ENCODE peak calls at places on chromosomes 3 and 15, in five cellular contexts. H is mammary epithelial cell, D is GM12864, N is K562, O is fibroblast of pulmonary artery. L is an unnamed sample.

GRCh38 chr3:34008191-34008590 is 209.8 kb downstream of the PDCD6IP start:
- DNase-seq in O (peak), D (no peak), N (no peak), H (no peak), L (no peak)

GRCh38 chr3:31382856-31383255 is 149.9 kb upstream of the STT3B start:
- DNase-seq in D (no peak), O (no peak), N (no peak), H (no peak), L (peak)

GRCh38 chr3:193946945-193947344 is 189.0 kb upstream of the HES1 start:
- DNase-seq in N (no peak), O (no peak), H (peak), D (no peak), L (peak)

GRCh38 chr15:42911058-42911592 is 9.5 kb downstream of the TTBK2 start:
- DNase-seq in O (peak), N (no peak), D (no peak), H (no peak), L (peak)

GRCh38 chr3:166900866-166901577 is 479.1 kb downstream of the ZBBX start:
- DNase-seq in D (no peak), O (no peak), H (no peak), N (no peak), L (peak)

GRCh38 chr3:175655366-175655765 is 796.2 kb downstream of the NAALADL2 start:
- DNase-seq in O (peak), H (no peak), N (no peak), D (no peak), L (no peak)

GRCh38 chr3:55721716-55722484 is 234.8 kb upstream of the WNT5A start:
- DNase-seq in H (peak), N (peak), O (peak), D (no peak), L (peak)

GRCh38 chr3:171175840-171176239 is 149.3 kb upstream of the SLC2A2 start:
- DNase-seq in N (no peak), O (no peak), H (no peak), D (no peak), L (no peak)

GRCh38 chr3:103786296-103786695 is 1351.5 kb downstream of the ZPLD1 start:
- DNase-seq in D (no peak), O (no peak), H (no peak), N (no peak), L (peak)

GRCh38 chr3:158794936-158795518 is 6.8 kb upstream of the MFSD1 start:
- DNase-seq in D (peak), H (peak), N (peak), O (peak), L (peak)

GRCh38 chr3:13012228-13012691 is 61.0 kb downstream of the IQSEC1 start:
- DNase-seq in N (no peak), D (peak), O (peak), H (no peak), L (no peak)

GRCh38 chr3:186931487-186932280 is 1.4 kb downstream of the ST6GAL1 start:
- DNase-seq in D (no peak), N (no peak), O (peak), H (peak), L (peak)

GRCh38 chr15:39578851-39579486 is 1.9 kb upstream of the THBS1 start:
- DNase-seq in N (no peak), D (no peak), O (peak), H (no peak), L (no peak)

GRCh38 chr15:55290361-55291057 is 896 bp upstream of the RAB27A start:
- DNase-seq in O (peak), D (no peak), N (peak), H (peak), L (peak)

GRCh38 chr15:80260566-80260965 is 8.6 kb upstream of the CTXND1 start:
- DNase-seq in H (no peak), D (no peak), O (no peak), N (no peak), L (no peak)

GRCh38 chr15:31136016-31136415 is 34.5 kb upstream of the TRPM1 start:
- DNase-seq in N (peak), O (no peak), D (no peak), H (no peak), L (no peak)

GRCh38 chr3:159200176-159200575 is 398.3 kb downstream of the MFSD1 start:
- DNase-seq in N (no peak), H (peak), D (no peak), O (peak), L (peak)

GRCh38 chr3:97613139-97613538 is 151.4 kb upstream of the ARL6 start:
- DNase-seq in N (no peak), D (no peak), O (no peak), H (no peak), L (no peak)

GRCh38 chr15:94029495-94029894 is 201.9 kb upstream of the MCTP2 start:
- DNase-seq in O (no peak), H (peak), D (no peak), N (no peak), L (peak)

GRCh38 chr3:48240000-48240710 is 749 bp upstream of the ZNF589 start:
- DNase-seq in O (no peak), D (no peak), H (no peak), N (peak), L (no peak)

GRCh38 chr3:58560771-58561311 is 16.4 kb downstream of the FAM107A start:
- DNase-seq in H (peak), D (no peak), O (peak), N (no peak), L (peak)

GRCh38 chr3:105334138-105334882 is 32.4 kb upstream of the ALCAM start:
- DNase-seq in O (no peak), H (peak), N (no peak), D (no peak), L (peak)

GRCh38 chr15:52783191-52783829 is 6.8 kb downstream of the ONECUT1 start:
- DNase-seq in H (no peak), D (no peak), O (peak), N (no peak), L (no peak)

GRCh38 chr3:141661229-141662196 is 76.6 kb upstream of the RNF7 start:
- DNase-seq in H (no peak), D (no peak), O (no peak), N (no peak), L (no peak)

GRCh38 chr3:163018664-163019063 is 1522.1 kb downstream of the OTOL1 start:
- DNase-seq in D (no peak), O (no peak), H (no peak), N (no peak), L (no peak)

GRCh38 chr15:44788748-44789147 is 52.4 kb downstream of the TRIM69 start:
- DNase-seq in O (no peak), N (no peak), D (no peak), H (no peak), L (no peak)

GRCh38 chr3:160162440-160162839 is 62.8 kb upstream of the C3orf80 start:
- DNase-seq in D (no peak), H (no peak), O (no peak), N (no peak), L (no peak)

GRCh38 chr3:184145120-184145524 is 10.0 kb downstream of the EIF2B5 start:
- DNase-seq in H (peak), D (no peak), O (peak), N (peak), L (peak)

GRCh38 chr3:181417748-181418147 is 294.0 kb upstream of the SOX2 start:
- DNase-seq in O (no peak), D (no peak), H (peak), N (no peak), L (peak)

GRCh38 chr15:55279746-55280351 is 9.8 kb downstream of the RAB27A start:
- DNase-seq in H (peak), N (peak), O (peak), D (peak), L (peak)

GRCh38 chr3:184373422-184373821 is 4.6 kb downstream of the THPO start:
- DNase-seq in N (no peak), O (peak), D (no peak), H (no peak), L (no peak)

GRCh38 chr15:39114690-39115378 is 466.0 kb upstream of the THBS1 start:
- DNase-seq in N (no peak), H (peak), D (no peak), O (no peak), L (peak)

GRCh38 chr15:93141373-93141790 is 52.4 kb upstream of the RGMA start:
- DNase-seq in D (no peak), N (no peak), H (no peak), O (no peak), L (no peak)

GRCh38 chr3:4995500-4996053 is 16.3 kb downstream of the BHLHE40 start:
- DNase-seq in N (no peak), D (no peak), O (peak), H (peak), L (peak)

GRCh38 chr3:58167431-58168351 is 43.1 kb downstream of the DNASE1L3 start:
- DNase-seq in H (no peak), N (peak), O (peak), D (no peak), L (peak)

GRCh38 chr3:97981886-97982285 is 9.7 kb upstream of the RIOX2 start:
- DNase-seq in H (no peak), D (no peak), N (no peak), O (peak), L (no peak)

GRCh38 chr3:29186131-29186599 is 94.7 kb upstream of the RBMS3 start:
- DNase-seq in D (no peak), H (peak), O (peak), N (no peak), L (peak)

GRCh38 chr3:190519886-190520285 is 6.0 kb downstream of the IL1RAP start:
- DNase-seq in N (no peak), D (no peak), O (no peak), H (no peak), L (peak)

GRCh38 chr15:29815000-29815704 is 7.1 kb downstream of the TJP1 start:
- DNase-seq in D (no peak), H (peak), O (peak), N (peak), L (peak)

GRCh38 chr15:25088261-25088790 is 133.5 kb downstream of the SNRPN start:
- DNase-seq in D (no peak), H (no peak), O (no peak), N (no peak), L (no peak)

GRCh38 chr3:139630532-139630931 is 47.2 kb downstream of the NMNAT3 start:
- DNase-seq in N (no peak), H (no peak), D (no peak), O (no peak), L (no peak)

GRCh38 chr3:139633511-139633910 is 44.3 kb downstream of the NMNAT3 start:
- DNase-seq in H (no peak), N (no peak), O (no peak), D (no peak), L (no peak)

GRCh38 chr3:139634236-139634635 is 43.5 kb downstream of the NMNAT3 start:
- DNase-seq in O (no peak), H (no peak), D (no peak), N (no peak), L (no peak)

GRCh38 chr3:139627759-139628158 is 50.0 kb downstream of the NMNAT3 start:
- DNase-seq in N (no peak), O (no peak), D (no peak), H (no peak), L (no peak)

DNA sequence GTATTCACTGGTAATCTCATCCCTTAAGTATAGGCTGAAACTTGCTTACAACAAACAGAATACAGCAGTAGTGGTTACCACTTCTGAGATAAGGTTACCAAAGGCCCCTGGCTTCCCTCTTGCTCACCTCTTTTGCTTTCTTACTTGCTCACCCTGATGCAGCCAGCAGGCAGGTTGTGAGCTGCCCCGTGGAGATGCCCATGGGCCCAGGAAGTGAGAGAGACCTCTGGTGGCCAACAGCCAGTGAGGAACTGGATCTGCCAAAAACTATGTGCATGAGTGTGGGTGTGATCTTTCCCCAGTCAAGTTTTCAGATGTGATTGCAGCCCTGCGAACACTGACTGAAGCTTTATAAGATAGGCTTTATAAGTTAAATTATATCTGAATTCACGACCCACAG is 48.7 kb downstream of the NMNAT3 start:
- DNase-seq in O (peak), H (peak), N (peak), D (peak), L (peak)
- TF ChIP-seq CTCF in O (peak), H (peak), N (peak), D (peak), L (peak)

DNA sequence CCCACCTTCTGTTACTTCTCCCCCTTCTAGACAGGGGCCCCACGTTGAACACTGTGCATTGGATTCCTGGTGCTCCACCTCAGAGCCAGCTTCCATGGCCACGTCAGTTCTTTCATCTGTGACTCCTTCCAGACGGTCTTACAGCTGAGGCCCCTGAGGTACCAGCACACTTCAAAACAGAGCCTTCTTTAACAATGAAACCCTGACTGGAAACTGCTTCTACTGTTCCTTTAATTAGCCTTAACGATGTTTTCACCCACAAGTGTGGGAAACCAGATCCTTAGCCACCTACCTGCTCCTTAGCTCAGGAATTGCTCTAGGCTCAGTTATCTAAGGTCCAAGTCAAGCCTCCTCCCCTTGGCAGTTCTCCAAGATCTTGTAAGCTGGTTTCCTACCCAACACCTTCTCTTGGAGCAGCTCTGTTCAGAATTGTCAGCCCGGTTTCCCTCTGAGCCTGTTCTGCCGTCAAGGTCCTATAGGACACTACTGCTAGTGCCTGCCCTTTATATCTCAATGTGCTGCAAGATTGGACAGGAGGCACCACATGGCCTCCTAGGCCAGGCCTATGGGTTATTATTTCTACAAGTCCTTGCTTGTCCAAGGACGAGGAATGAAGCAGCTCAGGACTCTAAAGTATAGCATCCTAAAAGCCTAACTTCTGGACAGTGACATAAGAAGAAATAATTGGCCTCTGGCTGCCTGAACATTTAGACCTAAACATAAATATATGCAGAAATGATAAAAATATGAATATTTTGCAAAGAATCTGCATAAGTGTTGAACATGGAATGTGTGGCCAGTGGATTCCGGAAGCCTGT is 80.6 kb downstream of the FMN1 start:
- DNase-seq in O (no peak), D (no peak), H (no peak), N (no peak), L (peak)
- TF ChIP-seq CTCF in O (no peak), D (no peak), H (no peak), N (no peak), L (no peak)

DNA sequence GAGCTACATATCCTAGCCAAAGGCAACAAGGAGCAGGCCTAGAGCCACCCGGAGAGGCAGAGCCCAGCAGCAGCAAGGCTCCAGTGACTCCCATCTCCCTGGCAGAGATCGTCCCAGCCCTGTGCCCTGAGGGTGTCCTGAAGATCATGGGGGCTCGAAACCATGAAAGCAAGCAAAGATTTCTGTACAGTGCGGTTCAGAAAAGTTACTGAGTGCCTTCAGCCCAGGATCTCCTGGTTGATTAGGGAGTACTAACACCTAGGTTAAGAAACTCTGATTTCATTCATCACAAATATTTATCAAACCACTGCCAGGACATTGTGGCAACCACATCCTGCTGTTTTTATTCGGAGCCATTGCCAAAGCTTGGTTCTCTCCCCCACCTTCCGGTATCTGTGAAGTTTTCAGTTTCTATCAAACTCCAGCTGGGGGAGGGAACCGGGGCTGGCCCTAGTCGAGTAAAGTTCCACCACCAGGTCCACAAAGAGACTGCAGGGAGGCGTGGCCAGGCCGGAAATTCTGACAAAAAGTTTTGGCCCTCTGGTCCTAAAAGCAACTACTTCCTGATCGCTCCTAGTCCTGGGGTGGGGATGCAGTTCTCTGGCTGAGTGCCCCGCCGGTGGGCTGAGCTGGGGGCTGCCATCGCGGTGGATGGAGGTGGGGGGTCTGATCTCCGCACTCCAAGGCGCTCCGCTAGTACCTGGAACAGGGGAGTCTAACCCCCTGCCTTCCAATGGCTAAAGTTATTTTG is 1.2 kb downstream of the RAB43 start:
- DNase-seq in D (peak), H (peak), O (peak), N (peak), L (peak)
- TF ChIP-seq CTCF in D (peak), H (peak), O (peak), N (peak), L (peak)

DNA sequence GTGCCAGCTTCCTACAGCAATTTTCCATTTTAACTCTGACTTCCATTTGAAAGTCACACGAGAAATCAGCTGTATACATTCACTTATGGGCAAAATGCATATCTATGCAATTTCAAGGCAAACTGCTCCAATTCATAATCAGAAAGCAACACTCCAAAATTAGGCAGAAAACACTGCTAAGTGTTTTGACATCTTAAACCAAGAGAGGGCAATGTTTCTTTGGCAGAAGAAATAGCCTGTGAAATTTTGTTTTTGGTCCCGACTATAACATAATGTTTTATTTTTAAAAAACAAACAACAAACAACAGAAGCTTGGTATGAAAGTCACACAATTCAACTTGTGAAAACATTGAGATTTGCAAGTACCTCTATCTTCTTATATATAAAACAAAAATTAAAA is 42.6 kb downstream of the GOLIM4 start:
- DNase-seq in H (no peak), O (peak), N (no peak), D (no peak), L (no peak)
- TF ChIP-seq CTCF in H (no peak), O (peak), N (peak), D (peak), L (peak)

GRCh38 chr3:195239121-195239520 is 31.8 kb downstream of the XXYLT1 start:
- DNase-seq in D (no peak), H (no peak), O (no peak), N (no peak), L (no peak)
- TF ChIP-seq CTCF in D (no peak), H (no peak), O (no peak), N (no peak), L (no peak)

GRCh38 chr3:27666277-27666676 is 55.8 kb downstream of the EOMES start:
- DNase-seq in O (no peak), H (no peak), N (no peak), D (no peak), L (no peak)
- TF ChIP-seq CTCF in O (no peak), H (no peak), N (no peak), D (no peak), L (no peak)

GRCh38 chr15:64246364-64247189 is 83.8 kb upstream of the PPIB start:
- DNase-seq in O (peak), D (peak), N (peak), H (peak), L (peak)
- TF ChIP-seq CTCF in O (no peak), D (no peak), N (no peak), H (no peak), L (no peak)

GRCh38 chr3:38150780-38151528 is 12.5 kb downstream of the MYD88 start:
- DNase-seq in D (no peak), N (peak), H (no peak), O (no peak), L (no peak)
- TF ChIP-seq CTCF in D (peak), N (peak), H (peak), O (peak), L (no peak)